ENCODE peak calls at places on chromosomes 16 and 17, in nine cellular contexts. F is WTC11; O is fibroblast of mammary gland; B is HS-5; V is lower lobe of right lung; K is NCI-H774; R is stimulated activated CD4-positive, alpha-beta T cell treated with anti-CD3 and anti-CD28 coated beads, Interleukin-2, amount 100 ng/mL, for 24 hours; L is activated T-cell treated with anti-CD3 and anti-CD28 coated beads, Interleukin-2, amount 50 U/mL, for 24 hours; C is stimulated activated CD8-positive, alpha-beta memory T cell treated with anti-CD3 and anti-CD28 coated beads, Interleukin-12 subunit alpha, Interleukin-12 subunit beta, amount 100 ng/mL, for 1 hour. E is an unnamed sample.

GRCh38 chr16:82192665-82193064 is 22.6 kb upstream of the MPHOSPH6 start:
- DNase-seq in L (peak), F (no peak), O (peak), V (no peak), R (peak), K (no peak), C (no peak), B (peak), E (no peak)

GRCh38 chr16:85418978-85419491 is 194.1 kb upstream of the GSE1 start:
- DNase-seq in K (no peak), V (peak), R (no peak), L (no peak), O (no peak), C (no peak), F (peak), B (no peak), E (no peak)

GRCh38 chr16:53817117-53817516 is 113.2 kb downstream of the FTO start:
- DNase-seq in B (peak), C (no peak), O (peak), K (no peak), F (no peak), R (no peak), L (no peak), V (no peak), E (no peak)

GRCh38 chr16:46658925-46659324 is 30.1 kb downstream of the VPS35 start:
- DNase-seq in V (peak), O (no peak), R (peak), B (no peak), L (no peak), F (no peak), C (no peak), K (no peak), E (no peak)

GRCh38 chr16:70304892-70305448 is 6.0 kb downstream of the DDX19B start:
- DNase-seq in K (no peak), V (no peak), R (no peak), L (no peak), C (no peak), F (no peak), O (no peak), B (no peak), E (no peak)

GRCh38 chr17:20092292-20092867 is 83.2 kb downstream of the SPECC1 start:
- DNase-seq in B (no peak), K (no peak), L (no peak), F (no peak), R (no peak), O (peak), V (no peak), C (no peak), E (no peak)

GRCh38 chr16:81752225-81752875 is 26.7 kb upstream of the PLCG2 start:
- DNase-seq in F (no peak), O (no peak), L (no peak), C (no peak), R (no peak), V (peak), B (no peak), K (no peak), E (peak)

GRCh38 chr17:40726919-40727318 is 23.4 kb upstream of the KRT24 start:
- DNase-seq in R (no peak), B (no peak), C (no peak), V (no peak), K (no peak), F (no peak), L (no peak), O (peak), E (no peak)

GRCh38 chr17:42120161-42121065 is 754 bp downstream of the KAT2A start:
- DNase-seq in K (no peak), B (no peak), O (no peak), L (no peak), F (peak), R (peak), V (no peak), C (no peak), E (no peak)

GRCh38 chr17:65855245-65855644 is 293.8 kb upstream of the AXIN2 start:
- DNase-seq in V (no peak), F (no peak), K (no peak), B (peak), C (no peak), L (no peak), R (no peak), O (peak), E (no peak)

GRCh38 chr16:57834936-57835335 is 32.6 kb upstream of the KIFC3 start:
- DNase-seq in B (peak), O (peak), R (no peak), F (no peak), L (no peak), V (no peak), K (no peak), C (no peak), E (no peak)

GRCh38 chr17:16286009-16286946 is 67.0 kb downstream of the CENPV start:
- DNase-seq in R (peak), B (peak), L (peak), F (no peak), V (peak), O (peak), C (peak), K (no peak), E (peak)

GRCh38 chr16:19809121-19809635 is 75.5 kb downstream of the GPRC5B start:
- DNase-seq in K (no peak), R (no peak), C (no peak), F (no peak), V (no peak), B (peak), L (no peak), O (peak), E (no peak)

GRCh38 chr17:59505610-59506276 is 59.7 kb upstream of the DHX40 start:
- DNase-seq in K (no peak), O (peak), V (no peak), L (no peak), R (no peak), B (no peak), F (no peak), C (no peak), E (no peak)

GRCh38 chr16:57576429-57576870 is 34.0 kb downstream of the ADGRG5 start:
- DNase-seq in R (peak), C (peak), L (peak), K (peak), O (peak), F (peak), V (peak), B (peak), E (peak)

GRCh38 chr17:2393184-2393953 is 7.5 kb downstream of the MNT start:
- DNase-seq in C (peak), F (peak), R (peak), L (peak), B (peak), K (peak), O (peak), V (peak), E (peak)

GRCh38 chr17:80965606-80966005 is 26.0 kb upstream of the CHMP6 start:
- DNase-seq in R (no peak), K (no peak), V (no peak), F (no peak), B (no peak), C (no peak), O (no peak), L (no peak), E (no peak)

GRCh38 chr17:8436169-8436932 is 667 bp downstream of the NDEL1 start:
- DNase-seq in V (peak), B (peak), C (peak), R (peak), L (peak), F (peak), K (no peak), O (peak), E (peak)

GRCh38 chr17:4742133-4742532 is 2.4 kb upstream of the CXCL16 start:
- DNase-seq in F (no peak), O (no peak), K (no peak), V (no peak), C (no peak), L (no peak), R (no peak), B (no peak), E (peak)

GRCh38 chr17:6045621-6046357 is 24.4 kb upstream of the WSCD1 start:
- DNase-seq in L (no peak), C (no peak), R (no peak), F (no peak), B (no peak), V (no peak), K (no peak), O (no peak), E (no peak)

GRCh38 chr17:41796066-41796895 is 9.8 kb upstream of the JUP start:
- DNase-seq in L (no peak), B (no peak), V (no peak), R (no peak), C (no peak), K (no peak), F (no peak), O (no peak), E (peak)

GRCh38 chr17:46742539-46743270 is 75.8 kb downstream of the WNT3 start:
- DNase-seq in B (peak), O (peak), K (no peak), F (no peak), R (peak), V (no peak), L (no peak), C (no peak), E (no peak)

GRCh38 chr16:50776042-50776441 is 34.2 kb downstream of the CYLD start:
- DNase-seq in R (no peak), O (no peak), B (no peak), F (no peak), L (no peak), V (no peak), C (no peak), K (no peak), E (no peak)

GRCh38 chr16:85850344-85850880 is 48.5 kb upstream of the IRF8 start:
- DNase-seq in F (no peak), L (peak), O (no peak), B (no peak), V (no peak), R (no peak), C (no peak), K (no peak), E (peak)

GRCh38 chr16:70713781-70714180 is 27.9 kb upstream of the MTSS2 start:
- DNase-seq in F (no peak), C (no peak), K (no peak), O (no peak), L (no peak), R (no peak), V (no peak), B (no peak), E (no peak)

GRCh38 chr17:74176546-74177001 is 26.9 kb upstream of the RPL38 start:
- DNase-seq in V (peak), L (peak), K (peak), B (peak), F (peak), R (peak), O (peak), C (no peak), E (peak)

GRCh38 chr16:67672739-67673662 is 6.4 kb downstream of the C16orf86 start:
- DNase-seq in K (peak), F (peak), C (no peak), V (peak), R (peak), O (peak), B (peak), L (peak), E (peak)

GRCh38 chr17:35942588-35943186 is 826 bp downstream of the LYZL6 start:
- DNase-seq in O (no peak), V (no peak), L (no peak), K (no peak), F (no peak), B (no peak), C (no peak), R (no peak), E (no peak)

GRCh38 chr17:12688382-12688781 is 22.7 kb downstream of the MYOCD start:
- DNase-seq in L (no peak), O (no peak), K (no peak), F (no peak), C (no peak), V (no peak), R (no peak), B (no peak), E (no peak)

GRCh38 chr17:16491131-16491702 is 776 bp downstream of the LRRC75A start:
- DNase-seq in O (no peak), C (peak), L (peak), F (peak), V (no peak), R (peak), K (no peak), B (no peak), E (no peak)

GRCh38 chr17:65055708-65056638 is 567 bp downstream of the GNA13 start:
- DNase-seq in K (no peak), F (peak), L (peak), R (peak), C (peak), B (no peak), O (peak), V (peak), E (peak)